ENCODE peak calls at places on chromosome 12, in six cellular contexts. U is HTR-8/SVneo, T is H7, C is AG08396, L is lower lobe of right lung, M is non-pigmented ciliary epithelial cell. J is an unnamed sample.
A peak's percentile ranks its signal among the peaks of the same experiment; 100 is the strongest.

GRCh38 chr12:54612216-54612750 is 22.4 kb downstream of the LACRT start:
- DNase-seq in U (no peak), T (no peak), C (no peak), L (no peak), M (no peak), J (no peak)

GRCh38 chr12:94689002-94689645 is 38.8 kb upstream of the TMCC3 start:
- DNase-seq in U (no peak), T (no peak), C (no peak), L (no peak), M (no peak), J (no peak)

GRCh38 chr12:88952543-88952942 is 372.3 kb upstream of the KITLG start:
- DNase-seq in U (no peak), T (no peak), C (no peak), L (no peak), M (no peak), J (no peak)

GRCh38 chr12:66066071-66066928 is 64.2 kb downstream of the LLPH start:
- DNase-seq in U (no peak), T (no peak), C (peak; percentile 8), L (no peak), M (no peak), J (no peak)

GRCh38 chr12:130063866-130064265 is 98.4 kb upstream of the FZD10 start:
- DNase-seq in U (no peak), T (no peak), C (no peak), L (no peak), M (no peak), J (no peak)

GRCh38 chr12:123126294-123127144 is 24.4 kb downstream of the PITPNM2 start:
- DNase-seq in U (peak; percentile 95), T (peak; percentile 49), C (peak; percentile 89), L (no peak), M (peak; percentile 95), J (no peak)

GRCh38 chr12:122319312-122319638 is 53.0 kb upstream of the VPS33A start:
- DNase-seq in U (no peak), T (no peak), C (no peak), L (no peak), M (no peak), J (no peak)

GRCh38 chr12:101040936-101041335 is 169.1 kb downstream of the SLC5A8 start:
- DNase-seq in U (no peak), T (no peak), C (no peak), L (no peak), M (no peak), J (no peak)

GRCh38 chr12:128245106-128245505 is 21.9 kb upstream of the TMEM132C start:
- DNase-seq in U (no peak), T (no peak), C (no peak), L (no peak), M (no peak), J (no peak)

GRCh38 chr12:48126953-48127630 is 7.9 kb downstream of the PFKM start:
- DNase-seq in U (no peak), T (no peak), C (no peak), L (no peak), M (no peak), J (no peak)

GRCh38 chr12:5428332-5429221 is 3.3 kb upstream of the NTF3 start:
- DNase-seq in U (no peak), T (peak; percentile 80), C (no peak), L (no peak), M (no peak), J (no peak)

GRCh38 chr12:124906606-124907261 is 7.7 kb downstream of the UBC start:
- DNase-seq in U (peak; percentile 73), T (peak; percentile 80), C (peak; percentile 68), L (peak; percentile 82), M (no peak), J (no peak)

GRCh38 chr12:111773801-111774551 is 7.2 kb downstream of the ALDH2 start:
- DNase-seq in U (no peak), T (no peak), C (peak; percentile 75), L (peak; percentile 81), M (peak; percentile 34), J (peak; percentile 74)

GRCh38 chr12:67927815-67928214 is 61.4 kb upstream of the IFNG-AS1 start:
- DNase-seq in U (no peak), T (no peak), C (no peak), L (no peak), M (no peak), J (no peak)

GRCh38 chr12:20950248-20950647 is 139.7 kb downstream of the SLCO1B3 start:
- DNase-seq in U (no peak), T (peak; percentile 5), C (no peak), L (no peak), M (peak; percentile 4), J (no peak)

GRCh38 chr12:120292411-120292660 is 633 bp upstream of the RNU4-2 start:
- DNase-seq in U (no peak), T (no peak), C (no peak), L (peak; percentile 55), M (no peak), J (no peak)

GRCh38 chr12:55067701-55068100 is 47.9 kb downstream of the NEUROD4 start:
- DNase-seq in U (no peak), T (no peak), C (no peak), L (no peak), M (no peak), J (no peak)

GRCh38 chr12:55659486-55660385 is 23.0 kb downstream of the OR10P1 start:
- DNase-seq in U (no peak), T (no peak), C (peak; percentile 18), L (no peak), M (no peak), J (no peak)

GRCh38 chr12:45732250-45732649 is 2.7 kb downstream of the ARID2 start:
- DNase-seq in U (no peak), T (no peak), C (no peak), L (no peak), M (no peak), J (no peak)

GRCh38 chr12:107179883-107180282 is 86.5 kb upstream of the CRY1 start:
- DNase-seq in U (no peak), T (no peak), C (no peak), L (no peak), M (no peak), J (no peak)

GRCh38 chr12:101892794-101893193 is 15.4 kb downstream of the DRAM1 start:
- DNase-seq in U (no peak), T (no peak), C (no peak), L (no peak), M (no peak), J (no peak)

GRCh38 chr12:64400041-64400440 is 4.2 kb upstream of the XPOT start:
- DNase-seq in U (peak; percentile 41), T (peak; percentile 49), C (peak; percentile 49), L (no peak), M (peak; percentile 37), J (no peak)

GRCh38 chr12:112161711-112162110 is 36.4 kb downstream of the TRAFD1 start:
- DNase-seq in U (no peak), T (no peak), C (no peak), L (no peak), M (no peak), J (no peak)

GRCh38 chr12:117622741-117623140 is 261.3 kb upstream of the NOS1 start:
- DNase-seq in U (no peak), T (no peak), C (no peak), L (no peak), M (no peak), J (no peak)

GRCh38 chr12:108939594-108939993 is 59.7 kb downstream of the DAO start:
- DNase-seq in U (peak; percentile 19), T (peak; percentile 32), C (no peak), L (no peak), M (no peak), J (no peak)

J was measured in Right ventricle myocardium inferior.